ENCODE peak calls at places on chromosomes 2 and 18, in five cellular contexts. Y is gastrocnemius medialis; F is RWPE1; D is stimulated activated CD4-positive, alpha-beta T cell treated with anti-CD3 and anti-CD28 coated beads, Interleukin-15, amount 100 ng/mL, for 24 hours; N is RKO. S is an unnamed sample.

GRCh38 chr2:174335605-174336402 is 1.1 kb downstream of the SP9 start:
- DNase-seq in Y (no peak), F (no peak), D (peak), N (no peak), S (no peak)

GRCh38 chr2:221500501-221501209 is 71.4 kb downstream of the EPHA4 start:
- DNase-seq in Y (peak), F (no peak), D (no peak), N (no peak), S (no peak)

GRCh38 chr2:8525582-8526402 is 156.1 kb upstream of the ID2 start:
- DNase-seq in Y (peak), F (peak), D (no peak), N (no peak), S (no peak)

GRCh38 chr2:23377772-23378171 is 7.2 kb upstream of the KLHL29 start:
- DNase-seq in Y (no peak), F (no peak), D (no peak), N (no peak), S (no peak)

GRCh38 chr2:136238214-136238551 is 120.2 kb upstream of the CXCR4 start:
- DNase-seq in Y (no peak), F (no peak), D (no peak), N (no peak), S (no peak)

GRCh38 chr2:48114256-48114655 is 208.0 kb upstream of the FBXO11 start:
- DNase-seq in Y (no peak), F (peak), D (peak), N (peak), S (peak)

GRCh38 chr2:207970138-207970824 is 55.0 kb downstream of the PLEKHM3 start:
- DNase-seq in Y (no peak), F (no peak), D (no peak), N (no peak), S (no peak)

GRCh38 chr2:60512063-60512622 is 41.3 kb downstream of the BCL11A start:
- DNase-seq in Y (no peak), F (no peak), D (no peak), N (no peak), S (no peak)

GRCh38 chr2:8543065-8543411 is 138.8 kb upstream of the ID2 start:
- DNase-seq in Y (peak), F (no peak), D (no peak), N (no peak), S (peak)

GRCh38 chr18:36372902-36373301 is 75.4 kb downstream of the FHOD3 start:
- DNase-seq in Y (peak), F (peak), D (no peak), N (no peak), S (no peak)